ENCODE peak calls at places on chromosomes 3 and 15, in four cellular contexts. M is GM12878, E is HepG2, T is K562. B is an unnamed sample.

GRCh38 chr3:41169038-41169437 is 30.3 kb upstream of the CTNNB1 start:
- DNase-seq in M (no peak), E (no peak), T (no peak), B (no peak)

GRCh38 chr3:122886251-122886650 is 91.4 kb downstream of the SLC49A4 start:
- DNase-seq in M (no peak), E (no peak), T (no peak), B (no peak)

GRCh38 chr3:4752201-4753072 is 226.8 kb upstream of the BHLHE40 start:
- DNase-seq in M (no peak), E (peak; percentile 92), T (no peak), B (no peak)

GRCh38 chr15:90046846-90047481 is 45.8 kb downstream of the ZNF710 start:
- DNase-seq in M (no peak), E (no peak), T (no peak), B (no peak)

GRCh38 chr3:25094932-25095690 is 333.0 kb upstream of the RARB start:
- DNase-seq in M (no peak), E (no peak), T (no peak), B (no peak)

GRCh38 chr3:54066253-54066652 is 56.1 kb upstream of the CACNA2D3 start:
- DNase-seq in M (no peak), E (no peak), T (no peak), B (no peak)

GRCh38 chr3:82672966-82673365 is 911.5 kb upstream of the GBE1 start:
- DNase-seq in M (no peak), E (no peak), T (no peak), B (no peak)

GRCh38 chr15:77027111-77027696 is 32.3 kb downstream of the PSTPIP1 start:
- DNase-seq in M (no peak), E (no peak), T (no peak), B (no peak)

GRCh38 chr15:48084759-48085420 is 35.9 kb upstream of the SLC24A5 start:
- DNase-seq in M (no peak), E (peak; percentile 26), T (no peak), B (peak; percentile 28)

GRCh38 chr3:2099779-2100191 is 1.1 kb downstream of the CNTN4 start:
- DNase-seq in M (no peak), E (no peak), T (no peak), B (no peak)

GRCh38 chr3:126521122-126521891 is 2.6 kb upstream of the CHST13 start:
- DNase-seq in M (no peak), E (no peak), T (no peak), B (no peak)

GRCh38 chr3:66620185-66620803 is 119.5 kb upstream of the LRIG1 start:
- DNase-seq in M (no peak), E (no peak), T (no peak), B (no peak)

GRCh38 chr3:124207873-124208473 is 216.0 kb upstream of the ROPN1 start:
- DNase-seq in M (peak; percentile 91), E (no peak), T (no peak), B (no peak)

GRCh38 chr15:97902140-97902780 is 58.2 kb upstream of the ARRDC4 start:
- DNase-seq in M (no peak), E (no peak), T (no peak), B (no peak)

GRCh38 chr3:82736696-82737277 is 975.3 kb upstream of the GBE1 start:
- DNase-seq in M (no peak), E (no peak), T (no peak), B (no peak)

GRCh38 chr15:39110336-39110735 is 470.5 kb upstream of the THBS1 start:
- DNase-seq in M (no peak), E (no peak), T (no peak), B (no peak)

GRCh38 chr3:35045106-35045505 is 594.2 kb upstream of the ARPP21 start:
- DNase-seq in M (no peak), E (no peak), T (no peak), B (no peak)

GRCh38 chr15:38714309-38715072 is 149.9 kb upstream of the RASGRP1 start:
- DNase-seq in M (no peak), E (no peak), T (no peak), B (no peak)

GRCh38 chr3:196111939-196112386 is 30.1 kb upstream of the TFRC start:
- DNase-seq in M (peak; percentile 71), E (no peak), T (no peak), B (no peak)

GRCh38 chr15:63287109-63287508 is 9.7 kb downstream of the APH1B start:
- DNase-seq in M (no peak), E (no peak), T (no peak), B (no peak)

GRCh38 chr15:41919201-41919820 is 25.5 kb upstream of the SPTBN5 start:
- DNase-seq in M (no peak), E (no peak), T (no peak), B (no peak)

GRCh38 chr3:61894988-61895935 is 333.9 kb downstream of the PTPRG start:
- DNase-seq in M (peak; percentile 87), E (peak; percentile 12), T (no peak), B (peak; percentile 58)

GRCh38 chr15:70376929-70377691 is 279.4 kb upstream of the TLE3 start:
- DNase-seq in M (no peak), E (no peak), T (no peak), B (peak; percentile 38)

GRCh38 chr3:48858709-48859108 is 11.0 kb upstream of the PRKAR2A start:
- DNase-seq in M (no peak), E (no peak), T (no peak), B (no peak)

GRCh38 chr15:34023932-34024331 is 15.1 kb downstream of the AVEN start:
- DNase-seq in M (no peak), E (no peak), T (no peak), B (no peak)

GRCh38 chr3:29280675-29281264 is at the start of gene RBMS3:
- DNase-seq in M (peak; percentile 45), E (no peak), T (no peak), B (peak; percentile 68)

GRCh38 chr3:115623414-115623868 is at the start of gene GAP43:
- DNase-seq in M (no peak), E (peak; percentile 3), T (no peak), B (peak; percentile 55)

GRCh38 chr15:78109156-78109555 is 16.8 kb downstream of the SH2D7 start:
- DNase-seq in M (no peak), E (no peak), T (no peak), B (no peak)

GRCh38 chr3:188734395-188734794 is 437.4 kb upstream of the TPRG1 start:
- DNase-seq in M (no peak), E (no peak), T (no peak), B (no peak)

GRCh38 chr15:34993877-34994276 is 5.8 kb upstream of the ZNF770 start:
- DNase-seq in M (peak; percentile 93), E (no peak), T (no peak), B (no peak)

GRCh38 chr3:32996046-32996754 is 44.8 kb downstream of the CCR4 start:
- DNase-seq in M (no peak), E (no peak), T (no peak), B (no peak)

GRCh38 chr3:42179110-42179725 is 86.8 kb downstream of the CCK start:
- DNase-seq in M (no peak), E (peak; percentile 83), T (peak; percentile 65), B (peak; percentile 34)
- TF ChIP-seq SP1 in M (no peak), E (no peak), T (no peak), B (no peak)

GRCh38 chr15:56291741-56292140 is 48.1 kb upstream of the RFX7 start:
- DNase-seq in M (no peak), E (no peak), T (no peak), B (no peak)

GRCh38 chr15:56281145-56281544 is 37.5 kb upstream of the RFX7 start:
- DNase-seq in M (no peak), E (no peak), T (no peak), B (no peak)

GRCh38 chr15:56286213-56286612 is 42.5 kb upstream of the RFX7 start:
- DNase-seq in M (no peak), E (no peak), T (no peak), B (no peak)
- TF ChIP-seq TARDBP in M (no peak), E (no peak), T (no peak), B (no peak)

GRCh38 chr15:99565031-99565280 is 828 bp upstream of the MEF2A start:
- DNase-seq in M (no peak), E (no peak), T (no peak), B (no peak)

GRCh38 chr15:99565281-99566156 is at the start of gene MEF2A:
- DNase-seq in M (peak; percentile 69), E (peak; percentile 82), T (peak; percentile 91), B (peak; percentile 91)

GRCh38 chr15:99568548-99569352 is 3.0 kb downstream of the MEF2A start:
- DNase-seq in M (no peak), E (no peak), T (no peak), B (no peak)

GRCh38 chr15:99564221-99565030 is 1.4 kb upstream of the MEF2A start:
- DNase-seq in M (peak; percentile 50), E (peak; percentile 36), T (no peak), B (peak; percentile 29)

GRCh38 chr15:99566157-99566900 is 545 bp downstream of the MEF2A start:
- DNase-seq in M (no peak), E (no peak), T (peak; percentile 61), B (peak; percentile 27)
- TF ChIP-seq SP1 in M (no peak), E (no peak), T (no peak), B (no peak)

DNA sequence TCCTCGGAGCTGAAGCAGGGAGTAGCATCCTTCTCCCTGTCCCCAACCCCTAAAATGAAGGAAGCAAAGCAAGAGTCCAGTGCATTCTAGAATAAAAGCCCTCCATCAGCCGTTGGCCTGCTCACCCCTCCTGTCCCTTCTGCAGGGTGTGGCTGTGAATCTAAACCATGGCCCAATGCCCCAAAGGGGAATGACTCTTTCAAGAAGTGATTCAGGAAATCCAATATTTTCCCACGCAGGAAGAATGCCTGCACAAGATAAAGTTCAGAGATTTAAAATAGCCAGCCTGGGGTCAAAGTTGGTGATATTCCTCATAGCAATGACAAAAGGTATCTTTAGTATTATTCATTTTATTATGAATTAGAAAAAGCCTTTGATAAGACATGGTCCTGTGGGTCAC is 38.5 kb downstream of the SLCO2A1 start:
- DNase-seq in M (no peak), E (no peak), T (no peak), B (no peak)
- TF ChIP-seq TARDBP in M (no peak), E (no peak), T (no peak), B (no peak)

GRCh38 chr3:143328459-143328858 is 208.9 kb downstream of the CHST2 start:
- DNase-seq in M (no peak), E (no peak), T (peak; percentile 22), B (no peak)
- TF ChIP-seq SP1 in M (no peak), E (no peak), T (no peak), B (no peak)

GRCh38 chr3:12987602-12988001 is 85.6 kb downstream of the IQSEC1 start:
- DNase-seq in M (no peak), E (no peak), T (no peak), B (no peak)
- TF ChIP-seq TARDBP in M (no peak), E (no peak), T (no peak), B (no peak)

GRCh38 chr3:102238362-102238761 is 196.5 kb upstream of the ZPLD1 start:
- DNase-seq in M (no peak), E (no peak), T (no peak), B (no peak)
- TF ChIP-seq SP1 in M (no peak), E (no peak), T (no peak), B (no peak)

GRCh38 chr15:81302605-81303204 is 21.2 kb downstream of the STARD5 start:
- DNase-seq in M (no peak), E (no peak), T (no peak), B (no peak)

GRCh38 chr15:81301385-81301784 is 22.6 kb downstream of the STARD5 start:
- DNase-seq in M (no peak), E (no peak), T (no peak), B (no peak)

GRCh38 chr15:81301815-81302399 is 22.0 kb downstream of the STARD5 start:
- DNase-seq in M (peak; percentile 80), E (no peak), T (no peak), B (no peak)

GRCh38 chr15:81303241-81304225 is 20.4 kb downstream of the STARD5 start:
- DNase-seq in M (no peak), E (no peak), T (no peak), B (no peak)

GRCh38 chr15:81304226-81304625 is 19.7 kb downstream of the STARD5 start:
- DNase-seq in M (no peak), E (no peak), T (no peak), B (no peak)
- TF ChIP-seq TARDBP in M (no peak), E (no peak), T (no peak), B (no peak)